ENCODE peak calls at places on chromosomes 5 and 9, in four cellular contexts. T, L, U and B are unnamed samples.

GRCh38 chr5:32583582-32584232 is 1.6 kb upstream of the SUB1 start:
- DNase-seq in U (peak; percentile 15), T (no peak), L (no peak), B (no peak)

GRCh38 chr5:82244854-82245635 is 33.1 kb downstream of the RPS23 start:
- DNase-seq in L (no peak), T (no peak), U (no peak), B (no peak)

GRCh38 chr5:52374286-52374685 is 413.4 kb upstream of the ITGA1 start:
- DNase-seq in L (no peak), U (no peak), T (no peak), B (no peak)

GRCh38 chr9:26148128-26148527 is 469.9 kb upstream of the TUSC1 start:
- DNase-seq in U (no peak), L (no peak), T (no peak), B (no peak)

GRCh38 chr5:57298985-57299491 is 125.2 kb downstream of the GPBP1 start:
- DNase-seq in L (no peak), U (peak; percentile 58), T (peak; percentile 64), B (peak; percentile 71)

GRCh38 chr5:112917453-112918005 is 4.5 kb downstream of the REEP5 start:
- DNase-seq in L (no peak), T (no peak), U (no peak), B (no peak)

GRCh38 chr5:175516933-175517823 is 38.8 kb downstream of the SFXN1 start:
- DNase-seq in U (no peak), L (no peak), T (no peak), B (no peak)

GRCh38 chr5:119286516-119287488 is 69.0 kb upstream of the TNFAIP8 start:
- DNase-seq in T (no peak), L (no peak), U (no peak), B (no peak)

GRCh38 chr9:127139775-127140174 is 17.3 kb upstream of the ANGPTL2 start:
- DNase-seq in U (no peak), T (peak; percentile 14), L (peak; percentile 35), B (no peak)

GRCh38 chr9:108073823-108074222 is 584.3 kb upstream of the KLF4 start:
- DNase-seq in U (no peak), L (no peak), T (no peak), B (no peak)

GRCh38 chr5:119063579-119064379 is 7.1 kb upstream of the DMXL1 start:
- DNase-seq in T (peak; percentile 44), U (no peak), L (no peak), B (peak; percentile 2)

DNA sequence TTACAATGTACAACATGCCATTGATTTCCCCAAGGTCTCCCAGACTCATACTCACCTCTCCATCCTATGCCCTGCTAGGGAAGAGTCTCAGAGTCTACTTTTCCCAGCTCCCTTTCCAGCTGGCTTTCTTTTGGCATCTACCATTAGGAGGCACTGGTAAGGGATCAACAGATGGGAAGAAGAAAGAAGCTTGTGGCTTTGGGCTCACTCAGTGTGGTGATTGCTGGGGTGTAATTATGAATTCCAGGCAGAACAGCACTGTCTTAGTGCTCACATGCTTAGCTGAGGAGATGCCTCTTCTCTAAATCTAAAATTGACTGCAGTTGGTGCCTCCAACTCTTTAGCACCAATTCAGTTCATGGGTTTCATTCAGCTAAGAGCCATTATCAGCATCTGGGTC is 330.0 kb downstream of the PSAT1 start:
- DNase-seq in T (no peak), L (no peak), U (no peak), B (no peak)
- H3K27ac ChIP-seq in T (no peak overlapping the region), L (no peak overlapping the region), U (no peak overlapping the region), B (no peak overlapping the region)

DNA sequence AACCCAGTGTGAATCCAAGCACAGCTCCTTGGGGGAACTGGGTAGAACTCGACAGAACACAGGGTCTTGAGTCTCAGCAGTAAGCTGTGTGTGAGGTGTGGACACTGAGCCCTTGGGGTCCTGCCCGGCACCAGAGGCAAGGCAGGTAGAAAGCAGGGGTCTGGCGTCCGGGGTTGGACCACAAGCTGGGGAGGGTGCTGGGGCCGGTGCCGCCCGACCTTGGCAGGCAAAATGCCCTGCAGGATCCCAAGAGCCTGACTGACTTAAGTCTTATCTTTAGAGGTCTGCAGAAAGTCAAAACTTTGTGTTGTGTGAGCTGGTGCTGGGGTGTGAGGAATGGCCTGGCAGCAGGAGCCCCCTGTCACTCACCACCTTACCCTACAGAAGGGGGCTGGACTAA is 49.3 kb downstream of the HABP4 start:
- DNase-seq in U (no peak), T (no peak), L (peak; percentile 58), B (no peak)
- H3K4me1 ChIP-seq in U (no peaks in the 10 kb centered on the region), T (no peaks in the 10 kb centered on the region), L (peaks cover 12% of the 10 kb centered on the region), B (no peaks in the 10 kb centered on the region)

GRCh38 chr5:177432143-177432904 is 5.8 kb downstream of the GRK6 start:
- DNase-seq in U (no peak), L (no peak), T (no peak), B (no peak)
- H3K27ac ChIP-seq in U (no peak overlapping the region), L (no peak overlapping the region), T (peak overlapping the region; percentile 41), B (no peak overlapping the region)

DNA sequence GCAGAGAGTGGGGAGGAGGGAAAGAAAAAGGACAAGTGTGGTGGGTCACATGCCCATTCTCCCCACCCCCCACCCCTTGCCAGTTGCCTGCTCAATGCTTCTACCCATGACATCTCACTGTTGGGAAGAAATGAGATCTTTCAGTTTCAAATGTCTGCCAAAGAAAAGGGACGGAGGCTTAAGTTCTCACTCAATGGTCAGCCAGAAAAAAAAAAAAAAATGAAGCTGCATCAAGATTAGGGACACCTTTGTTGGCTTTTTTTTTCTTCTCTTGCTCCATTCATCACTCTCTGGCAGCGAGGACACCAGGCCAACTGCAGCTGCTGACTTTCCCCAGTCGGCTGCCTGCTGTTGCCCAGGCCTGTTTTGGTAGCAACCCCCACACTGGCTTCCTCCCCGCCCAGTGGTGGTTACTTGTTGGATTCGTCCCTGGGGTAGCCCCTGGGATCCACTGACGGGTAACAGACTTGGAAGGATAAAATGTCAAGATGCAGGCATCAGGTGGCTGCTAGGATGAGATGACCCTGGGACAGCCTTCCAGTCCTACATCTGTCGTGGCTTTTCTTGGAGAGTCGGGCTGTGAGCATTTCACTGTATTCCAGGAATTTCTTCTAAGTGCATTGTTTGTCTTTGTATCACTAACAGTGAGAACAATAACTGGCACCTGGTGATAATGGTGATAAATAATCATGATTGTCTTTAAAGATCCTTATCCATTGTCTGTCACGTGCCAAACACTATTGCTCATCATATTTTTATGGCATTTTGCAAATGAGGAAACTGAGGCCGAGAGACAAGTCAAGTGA is 9.1 kb downstream of the WWC1 start:
- DNase-seq in L (no peak), U (no peak), T (no peak), B (no peak)
- H3K4me1 ChIP-seq in L (peaks cover 4% of the 10 kb centered on the region), U (peaks cover 68% of the 10 kb centered on the region), T (peaks cover 3% of the 10 kb centered on the region), B (peaks cover 33% of the 10 kb centered on the region)

GRCh38 chr9:5041390-5042115 is 56.5 kb downstream of the JAK2 start:
- DNase-seq in L (peak; percentile 53), T (no peak), U (no peak), B (no peak)

GRCh38 chr9:5040730-5041389 is 55.8 kb downstream of the JAK2 start:
- DNase-seq in T (no peak), L (no peak), U (no peak), B (no peak)

GRCh38 chr9:5044160-5044559 is 59.1 kb downstream of the JAK2 start:
- DNase-seq in L (no peak), U (no peak), T (no peak), B (no peak)

GRCh38 chr9:5042661-5043178 is 57.6 kb downstream of the JAK2 start:
- DNase-seq in L (peak; percentile 64), U (no peak), T (no peak), B (no peak)

GRCh38 chr9:5043381-5043780 is 58.3 kb downstream of the JAK2 start:
- DNase-seq in U (no peak), T (no peak), L (no peak), B (no peak)
- H3K27ac ChIP-seq in U (peak overlapping the region; percentile 16), T (no peak overlapping the region), L (peak overlapping the region; percentile 49), B (no peak overlapping the region)

GRCh38 chr9:93461810-93462209 is 8.4 kb upstream of the FAM120AOS start:
- DNase-seq in L (no peak), T (no peak), U (no peak), B (no peak)
- H3K4me1 ChIP-seq in L (peaks cover 47% of the 10 kb centered on the region), T (peaks cover 50% of the 10 kb centered on the region), U (peaks cover 4% of the 10 kb centered on the region), B (peaks cover 9% of the 10 kb centered on the region)

DNA sequence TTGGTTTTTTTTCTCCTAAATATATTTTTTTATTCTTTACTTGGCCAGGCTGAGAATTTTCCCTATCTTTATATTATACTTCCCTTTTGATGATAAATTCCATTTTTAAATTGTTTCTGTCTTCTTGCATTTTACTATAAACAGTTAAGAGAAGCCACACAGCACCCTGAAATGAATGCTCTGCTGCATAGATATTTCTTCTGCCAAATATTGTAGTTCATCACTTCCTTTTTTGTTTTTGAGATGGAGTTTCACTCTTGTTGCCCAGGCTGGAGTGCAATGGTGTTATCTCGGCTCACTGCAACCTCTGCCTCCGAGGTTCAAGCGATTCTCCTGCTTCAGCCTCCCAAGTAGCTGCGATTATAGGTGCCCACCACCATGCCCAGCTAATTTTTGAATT is 8.5 kb upstream of the INIP start:
- DNase-seq in L (no peak), U (no peak), T (no peak), B (no peak)
- H3K27ac ChIP-seq in L (no peak overlapping the region), U (no peak overlapping the region), T (no peak overlapping the region), B (no peak overlapping the region)